ENCODE peak calls at places on chromosomes 12 and 14, in nine cellular contexts. One of them, this sample, is unnamed.
A peak's percentile ranks its signal among the peaks of the same experiment; 100 is the strongest.

GRCh38 chr14:70886421-70887206 is 20.6 kb upstream of the PCNX1 start:
- ATAC-seq in stimulated activated naive CD8-positive, alpha-beta T cell treated with anti-CD3 and anti-CD28 coated beads, Interleukin-15, Interleukin-2, amounts not matched to agents 100 U/mL and 50 U/mL, for 24 hours: peak; percentile 56
- ATAC-seq in activated CD8-positive, alpha-beta T cell treated with anti-CD3 and anti-CD28 coated beads, Interleukin-2, amount 10 ng/mL, durations not matched to agents 7 days and 5 days: peak; percentile 74
- ATAC-seq in stimulated activated effector memory CD8-positive, alpha-beta T cell treated with anti-CD3 and anti-CD28 coated beads, Interleukin-12 subunit alpha, Interleukin-12 subunit beta, amount 100 ng/mL, for 72 hours: peak; percentile 69
- ATAC-seq in right lobe of liver: peak; percentile 38
- ATAC-seq in aorta: no peak
- ATAC-seq in left lung: no peak
- ATAC-seq in right cardiac atrium: no peak
- ATAC-seq in activated T-cell treated with anti-CD3 and anti-CD28 coated beads, Interleukin-2, amount 50 U/mL, for 4 hours: peak; percentile 23
- ATAC-seq in this sample: peak; percentile 77

GRCh38 chr14:101075025-101075800 is 171.7 kb upstream of the RTL1 start:
- ATAC-seq in activated T-cell treated with anti-CD3 and anti-CD28 coated beads, Interleukin-2, amount 50 U/mL, for 4 hours: no peak
- ATAC-seq in left lung: no peak
- ATAC-seq in activated CD8-positive, alpha-beta T cell treated with anti-CD3 and anti-CD28 coated beads, Interleukin-2, amount 10 ng/mL, durations not matched to agents 7 days and 5 days: no peak
- ATAC-seq in stimulated activated naive CD8-positive, alpha-beta T cell treated with anti-CD3 and anti-CD28 coated beads, Interleukin-15, Interleukin-2, amounts not matched to agents 100 U/mL and 50 U/mL, for 24 hours: no peak
- ATAC-seq in stimulated activated effector memory CD8-positive, alpha-beta T cell treated with anti-CD3 and anti-CD28 coated beads, Interleukin-12 subunit alpha, Interleukin-12 subunit beta, amount 100 ng/mL, for 72 hours: peak; percentile 82
- ATAC-seq in aorta: no peak
- ATAC-seq in right cardiac atrium: no peak
- ATAC-seq in right lobe of liver: no peak
- ATAC-seq in this sample: peak; percentile 66

GRCh38 chr12:27398466-27398865 is 48.1 kb upstream of the SMCO2 start:
- ATAC-seq in activated T-cell treated with anti-CD3 and anti-CD28 coated beads, Interleukin-2, amount 50 U/mL, for 4 hours: no peak
- ATAC-seq in aorta: no peak
- ATAC-seq in right lobe of liver: peak; percentile 49
- ATAC-seq in left lung: no peak
- ATAC-seq in stimulated activated naive CD8-positive, alpha-beta T cell treated with anti-CD3 and anti-CD28 coated beads, Interleukin-15, Interleukin-2, amounts not matched to agents 100 U/mL and 50 U/mL, for 24 hours: no peak
- ATAC-seq in activated CD8-positive, alpha-beta T cell treated with anti-CD3 and anti-CD28 coated beads, Interleukin-2, amount 10 ng/mL, durations not matched to agents 7 days and 5 days: no peak
- ATAC-seq in stimulated activated effector memory CD8-positive, alpha-beta T cell treated with anti-CD3 and anti-CD28 coated beads, Interleukin-12 subunit alpha, Interleukin-12 subunit beta, amount 100 ng/mL, for 72 hours: no peak
- ATAC-seq in right cardiac atrium: no peak
- ATAC-seq in this sample: no peak

GRCh38 chr12:546265-546919 is 86.7 kb downstream of the B4GALNT3 start:
- ATAC-seq in activated T-cell treated with anti-CD3 and anti-CD28 coated beads, Interleukin-2, amount 50 U/mL, for 4 hours: no peak
- ATAC-seq in left lung: peak; percentile 5
- ATAC-seq in activated CD8-positive, alpha-beta T cell treated with anti-CD3 and anti-CD28 coated beads, Interleukin-2, amount 10 ng/mL, durations not matched to agents 7 days and 5 days: no peak
- ATAC-seq in stimulated activated naive CD8-positive, alpha-beta T cell treated with anti-CD3 and anti-CD28 coated beads, Interleukin-15, Interleukin-2, amounts not matched to agents 100 U/mL and 50 U/mL, for 24 hours: no peak
- ATAC-seq in right lobe of liver: no peak
- ATAC-seq in right cardiac atrium: peak; percentile 3
- ATAC-seq in stimulated activated effector memory CD8-positive, alpha-beta T cell treated with anti-CD3 and anti-CD28 coated beads, Interleukin-12 subunit alpha, Interleukin-12 subunit beta, amount 100 ng/mL, for 72 hours: no peak
- ATAC-seq in aorta: peak; percentile 30
- ATAC-seq in this sample: no peak

GRCh38 chr12:40233741-40234367 is 9.1 kb downstream of the LRRK2 start:
- ATAC-seq in stimulated activated naive CD8-positive, alpha-beta T cell treated with anti-CD3 and anti-CD28 coated beads, Interleukin-15, Interleukin-2, amounts not matched to agents 100 U/mL and 50 U/mL, for 24 hours: no peak
- ATAC-seq in right lobe of liver: peak; percentile 72
- ATAC-seq in activated T-cell treated with anti-CD3 and anti-CD28 coated beads, Interleukin-2, amount 50 U/mL, for 4 hours: no peak
- ATAC-seq in aorta: no peak
- ATAC-seq in activated CD8-positive, alpha-beta T cell treated with anti-CD3 and anti-CD28 coated beads, Interleukin-2, amount 10 ng/mL, durations not matched to agents 7 days and 5 days: no peak
- ATAC-seq in right cardiac atrium: no peak
- ATAC-seq in left lung: peak; percentile 5
- ATAC-seq in stimulated activated effector memory CD8-positive, alpha-beta T cell treated with anti-CD3 and anti-CD28 coated beads, Interleukin-12 subunit alpha, Interleukin-12 subunit beta, amount 100 ng/mL, for 72 hours: no peak
- ATAC-seq in this sample: no peak

GRCh38 chr12:130461868-130462557 is 124.3 kb downstream of the PIWIL1 start:
- ATAC-seq in stimulated activated naive CD8-positive, alpha-beta T cell treated with anti-CD3 and anti-CD28 coated beads, Interleukin-15, Interleukin-2, amounts not matched to agents 100 U/mL and 50 U/mL, for 24 hours: no peak
- ATAC-seq in stimulated activated effector memory CD8-positive, alpha-beta T cell treated with anti-CD3 and anti-CD28 coated beads, Interleukin-12 subunit alpha, Interleukin-12 subunit beta, amount 100 ng/mL, for 72 hours: no peak
- ATAC-seq in aorta: no peak
- ATAC-seq in right lobe of liver: no peak
- ATAC-seq in left lung: no peak
- ATAC-seq in right cardiac atrium: no peak
- ATAC-seq in activated CD8-positive, alpha-beta T cell treated with anti-CD3 and anti-CD28 coated beads, Interleukin-2, amount 10 ng/mL, durations not matched to agents 7 days and 5 days: no peak
- ATAC-seq in activated T-cell treated with anti-CD3 and anti-CD28 coated beads, Interleukin-2, amount 50 U/mL, for 4 hours: no peak
- ATAC-seq in this sample: no peak

GRCh38 chr14:73290279-73290678 is 53.0 kb downstream of the PAPLN start:
- ATAC-seq in aorta: no peak
- ATAC-seq in stimulated activated naive CD8-positive, alpha-beta T cell treated with anti-CD3 and anti-CD28 coated beads, Interleukin-15, Interleukin-2, amounts not matched to agents 100 U/mL and 50 U/mL, for 24 hours: peak; percentile 95
- ATAC-seq in right cardiac atrium: no peak
- ATAC-seq in left lung: no peak
- ATAC-seq in activated CD8-positive, alpha-beta T cell treated with anti-CD3 and anti-CD28 coated beads, Interleukin-2, amount 10 ng/mL, durations not matched to agents 7 days and 5 days: no peak
- ATAC-seq in activated T-cell treated with anti-CD3 and anti-CD28 coated beads, Interleukin-2, amount 50 U/mL, for 4 hours: peak; percentile 80
- ATAC-seq in right lobe of liver: no peak
- ATAC-seq in stimulated activated effector memory CD8-positive, alpha-beta T cell treated with anti-CD3 and anti-CD28 coated beads, Interleukin-12 subunit alpha, Interleukin-12 subunit beta, amount 100 ng/mL, for 72 hours: peak; percentile 94
- ATAC-seq in this sample: peak; percentile 85

GRCh38 chr12:115632323-115632722 is 645.2 kb downstream of the MED13L start:
- ATAC-seq in right cardiac atrium: no peak
- ATAC-seq in aorta: no peak
- ATAC-seq in activated T-cell treated with anti-CD3 and anti-CD28 coated beads, Interleukin-2, amount 50 U/mL, for 4 hours: no peak
- ATAC-seq in right lobe of liver: no peak
- ATAC-seq in stimulated activated effector memory CD8-positive, alpha-beta T cell treated with anti-CD3 and anti-CD28 coated beads, Interleukin-12 subunit alpha, Interleukin-12 subunit beta, amount 100 ng/mL, for 72 hours: no peak
- ATAC-seq in activated CD8-positive, alpha-beta T cell treated with anti-CD3 and anti-CD28 coated beads, Interleukin-2, amount 10 ng/mL, durations not matched to agents 7 days and 5 days: no peak
- ATAC-seq in left lung: no peak
- ATAC-seq in stimulated activated naive CD8-positive, alpha-beta T cell treated with anti-CD3 and anti-CD28 coated beads, Interleukin-15, Interleukin-2, amounts not matched to agents 100 U/mL and 50 U/mL, for 24 hours: no peak
- ATAC-seq in this sample: no peak

GRCh38 chr12:47900480-47901129 is 4.2 kb downstream of the VDR start:
- ATAC-seq in stimulated activated naive CD8-positive, alpha-beta T cell treated with anti-CD3 and anti-CD28 coated beads, Interleukin-15, Interleukin-2, amounts not matched to agents 100 U/mL and 50 U/mL, for 24 hours: no peak
- ATAC-seq in right cardiac atrium: no peak
- ATAC-seq in aorta: no peak
- ATAC-seq in activated T-cell treated with anti-CD3 and anti-CD28 coated beads, Interleukin-2, amount 50 U/mL, for 4 hours: no peak
- ATAC-seq in left lung: peak; percentile 28
- ATAC-seq in right lobe of liver: peak; percentile 20
- ATAC-seq in activated CD8-positive, alpha-beta T cell treated with anti-CD3 and anti-CD28 coated beads, Interleukin-2, amount 10 ng/mL, durations not matched to agents 7 days and 5 days: no peak
- ATAC-seq in stimulated activated effector memory CD8-positive, alpha-beta T cell treated with anti-CD3 and anti-CD28 coated beads, Interleukin-12 subunit alpha, Interleukin-12 subunit beta, amount 100 ng/mL, for 72 hours: no peak
- ATAC-seq in this sample: peak; percentile 29

GRCh38 chr12:50102648-50103309 is 1.0 kb upstream of the GPD1 start:
- ATAC-seq in activated T-cell treated with anti-CD3 and anti-CD28 coated beads, Interleukin-2, amount 50 U/mL, for 4 hours: no peak
- ATAC-seq in right cardiac atrium: no peak
- ATAC-seq in activated CD8-positive, alpha-beta T cell treated with anti-CD3 and anti-CD28 coated beads, Interleukin-2, amount 10 ng/mL, durations not matched to agents 7 days and 5 days: no peak
- ATAC-seq in left lung: no peak
- ATAC-seq in stimulated activated naive CD8-positive, alpha-beta T cell treated with anti-CD3 and anti-CD28 coated beads, Interleukin-15, Interleukin-2, amounts not matched to agents 100 U/mL and 50 U/mL, for 24 hours: no peak
- ATAC-seq in right lobe of liver: peak; percentile 84
- ATAC-seq in aorta: no peak
- ATAC-seq in stimulated activated effector memory CD8-positive, alpha-beta T cell treated with anti-CD3 and anti-CD28 coated beads, Interleukin-12 subunit alpha, Interleukin-12 subunit beta, amount 100 ng/mL, for 72 hours: no peak
- ATAC-seq in this sample: peak; percentile 71

GRCh38 chr14:102590667-102591099 is 1.8 kb upstream of the RCOR1 start:
- ATAC-seq in stimulated activated naive CD8-positive, alpha-beta T cell treated with anti-CD3 and anti-CD28 coated beads, Interleukin-15, Interleukin-2, amounts not matched to agents 100 U/mL and 50 U/mL, for 24 hours: no peak
- ATAC-seq in stimulated activated effector memory CD8-positive, alpha-beta T cell treated with anti-CD3 and anti-CD28 coated beads, Interleukin-12 subunit alpha, Interleukin-12 subunit beta, amount 100 ng/mL, for 72 hours: no peak
- ATAC-seq in left lung: peak; percentile 1
- ATAC-seq in right lobe of liver: no peak
- ATAC-seq in right cardiac atrium: no peak
- ATAC-seq in activated CD8-positive, alpha-beta T cell treated with anti-CD3 and anti-CD28 coated beads, Interleukin-2, amount 10 ng/mL, durations not matched to agents 7 days and 5 days: no peak
- ATAC-seq in aorta: no peak
- ATAC-seq in activated T-cell treated with anti-CD3 and anti-CD28 coated beads, Interleukin-2, amount 50 U/mL, for 4 hours: no peak
- ATAC-seq in this sample: no peak

GRCh38 chr14:31137214-31137889 is 70.2 kb downstream of the HECTD1 start:
- ATAC-seq in aorta: no peak
- ATAC-seq in right cardiac atrium: no peak
- ATAC-seq in right lobe of liver: no peak
- ATAC-seq in left lung: no peak
- ATAC-seq in activated CD8-positive, alpha-beta T cell treated with anti-CD3 and anti-CD28 coated beads, Interleukin-2, amount 10 ng/mL, durations not matched to agents 7 days and 5 days: no peak
- ATAC-seq in activated T-cell treated with anti-CD3 and anti-CD28 coated beads, Interleukin-2, amount 50 U/mL, for 4 hours: no peak
- ATAC-seq in stimulated activated effector memory CD8-positive, alpha-beta T cell treated with anti-CD3 and anti-CD28 coated beads, Interleukin-12 subunit alpha, Interleukin-12 subunit beta, amount 100 ng/mL, for 72 hours: no peak
- ATAC-seq in stimulated activated naive CD8-positive, alpha-beta T cell treated with anti-CD3 and anti-CD28 coated beads, Interleukin-15, Interleukin-2, amounts not matched to agents 100 U/mL and 50 U/mL, for 24 hours: no peak
- ATAC-seq in this sample: no peak

GRCh38 chr14:24398298-24398942 is 383 bp upstream of the NYNRIN start:
- ATAC-seq in aorta: peak; percentile 53
- ATAC-seq in stimulated activated effector memory CD8-positive, alpha-beta T cell treated with anti-CD3 and anti-CD28 coated beads, Interleukin-12 subunit alpha, Interleukin-12 subunit beta, amount 100 ng/mL, for 72 hours: no peak
- ATAC-seq in right cardiac atrium: peak; percentile 84
- ATAC-seq in stimulated activated naive CD8-positive, alpha-beta T cell treated with anti-CD3 and anti-CD28 coated beads, Interleukin-15, Interleukin-2, amounts not matched to agents 100 U/mL and 50 U/mL, for 24 hours: no peak
- ATAC-seq in left lung: peak; percentile 27
- ATAC-seq in activated CD8-positive, alpha-beta T cell treated with anti-CD3 and anti-CD28 coated beads, Interleukin-2, amount 10 ng/mL, durations not matched to agents 7 days and 5 days: no peak
- ATAC-seq in right lobe of liver: peak; percentile 38
- ATAC-seq in activated T-cell treated with anti-CD3 and anti-CD28 coated beads, Interleukin-2, amount 50 U/mL, for 4 hours: no peak
- ATAC-seq in this sample: no peak

GRCh38 chr12:69666798-69667197 is 32.3 kb downstream of the BEST3 start:
- ATAC-seq in stimulated activated naive CD8-positive, alpha-beta T cell treated with anti-CD3 and anti-CD28 coated beads, Interleukin-15, Interleukin-2, amounts not matched to agents 100 U/mL and 50 U/mL, for 24 hours: no peak
- ATAC-seq in stimulated activated effector memory CD8-positive, alpha-beta T cell treated with anti-CD3 and anti-CD28 coated beads, Interleukin-12 subunit alpha, Interleukin-12 subunit beta, amount 100 ng/mL, for 72 hours: no peak
- ATAC-seq in activated CD8-positive, alpha-beta T cell treated with anti-CD3 and anti-CD28 coated beads, Interleukin-2, amount 10 ng/mL, durations not matched to agents 7 days and 5 days: no peak
- ATAC-seq in right cardiac atrium: no peak
- ATAC-seq in aorta: no peak
- ATAC-seq in right lobe of liver: no peak
- ATAC-seq in activated T-cell treated with anti-CD3 and anti-CD28 coated beads, Interleukin-2, amount 50 U/mL, for 4 hours: no peak
- ATAC-seq in left lung: no peak
- ATAC-seq in this sample: no peak

GRCh38 chr12:54033106-54033979 is 493 bp downstream of the HOXC5 start:
- ATAC-seq in right cardiac atrium: peak; percentile 12
- ATAC-seq in right lobe of liver: no peak
- ATAC-seq in stimulated activated naive CD8-positive, alpha-beta T cell treated with anti-CD3 and anti-CD28 coated beads, Interleukin-15, Interleukin-2, amounts not matched to agents 100 U/mL and 50 U/mL, for 24 hours: no peak
- ATAC-seq in stimulated activated effector memory CD8-positive, alpha-beta T cell treated with anti-CD3 and anti-CD28 coated beads, Interleukin-12 subunit alpha, Interleukin-12 subunit beta, amount 100 ng/mL, for 72 hours: peak; percentile 50
- ATAC-seq in activated CD8-positive, alpha-beta T cell treated with anti-CD3 and anti-CD28 coated beads, Interleukin-2, amount 10 ng/mL, durations not matched to agents 7 days and 5 days: peak; percentile 42
- ATAC-seq in left lung: peak; percentile 36
- ATAC-seq in activated T-cell treated with anti-CD3 and anti-CD28 coated beads, Interleukin-2, amount 50 U/mL, for 4 hours: peak; percentile 36
- ATAC-seq in aorta: peak; percentile 34
- ATAC-seq in this sample: no peak

GRCh38 chr12:124622326-124622725 is 54.9 kb upstream of the NCOR2 start:
- ATAC-seq in right cardiac atrium: no peak
- ATAC-seq in activated T-cell treated with anti-CD3 and anti-CD28 coated beads, Interleukin-2, amount 50 U/mL, for 4 hours: no peak
- ATAC-seq in stimulated activated effector memory CD8-positive, alpha-beta T cell treated with anti-CD3 and anti-CD28 coated beads, Interleukin-12 subunit alpha, Interleukin-12 subunit beta, amount 100 ng/mL, for 72 hours: no peak
- ATAC-seq in right lobe of liver: no peak
- ATAC-seq in left lung: no peak
- ATAC-seq in activated CD8-positive, alpha-beta T cell treated with anti-CD3 and anti-CD28 coated beads, Interleukin-2, amount 10 ng/mL, durations not matched to agents 7 days and 5 days: no peak
- ATAC-seq in aorta: no peak
- ATAC-seq in stimulated activated naive CD8-positive, alpha-beta T cell treated with anti-CD3 and anti-CD28 coated beads, Interleukin-15, Interleukin-2, amounts not matched to agents 100 U/mL and 50 U/mL, for 24 hours: no peak
- ATAC-seq in this sample: no peak

GRCh38 chr14:81427348-81428058 is 27.4 kb upstream of the STON2 start:
- ATAC-seq in aorta: peak; percentile 35
- ATAC-seq in right lobe of liver: peak; percentile 52
- ATAC-seq in left lung: peak; percentile 40
- ATAC-seq in stimulated activated naive CD8-positive, alpha-beta T cell treated with anti-CD3 and anti-CD28 coated beads, Interleukin-15, Interleukin-2, amounts not matched to agents 100 U/mL and 50 U/mL, for 24 hours: no peak
- ATAC-seq in stimulated activated effector memory CD8-positive, alpha-beta T cell treated with anti-CD3 and anti-CD28 coated beads, Interleukin-12 subunit alpha, Interleukin-12 subunit beta, amount 100 ng/mL, for 72 hours: no peak
- ATAC-seq in right cardiac atrium: peak; percentile 64
- ATAC-seq in activated T-cell treated with anti-CD3 and anti-CD28 coated beads, Interleukin-2, amount 50 U/mL, for 4 hours: no peak
- ATAC-seq in activated CD8-positive, alpha-beta T cell treated with anti-CD3 and anti-CD28 coated beads, Interleukin-2, amount 10 ng/mL, durations not matched to agents 7 days and 5 days: no peak
- ATAC-seq in this sample: no peak

GRCh38 chr12:11704094-11704493 is 54.6 kb downstream of the ETV6 start:
- ATAC-seq in aorta: no peak
- ATAC-seq in right cardiac atrium: no peak
- ATAC-seq in stimulated activated naive CD8-positive, alpha-beta T cell treated with anti-CD3 and anti-CD28 coated beads, Interleukin-15, Interleukin-2, amounts not matched to agents 100 U/mL and 50 U/mL, for 24 hours: no peak
- ATAC-seq in activated T-cell treated with anti-CD3 and anti-CD28 coated beads, Interleukin-2, amount 50 U/mL, for 4 hours: no peak
- ATAC-seq in left lung: no peak
- ATAC-seq in stimulated activated effector memory CD8-positive, alpha-beta T cell treated with anti-CD3 and anti-CD28 coated beads, Interleukin-12 subunit alpha, Interleukin-12 subunit beta, amount 100 ng/mL, for 72 hours: no peak
- ATAC-seq in activated CD8-positive, alpha-beta T cell treated with anti-CD3 and anti-CD28 coated beads, Interleukin-2, amount 10 ng/mL, durations not matched to agents 7 days and 5 days: no peak
- ATAC-seq in right lobe of liver: no peak
- ATAC-seq in this sample: no peak

GRCh38 chr12:103769240-103769945 is 71.6 kb downstream of the NT5DC3 start:
- ATAC-seq in left lung: no peak
- ATAC-seq in stimulated activated naive CD8-positive, alpha-beta T cell treated with anti-CD3 and anti-CD28 coated beads, Interleukin-15, Interleukin-2, amounts not matched to agents 100 U/mL and 50 U/mL, for 24 hours: no peak
- ATAC-seq in right cardiac atrium: no peak
- ATAC-seq in activated CD8-positive, alpha-beta T cell treated with anti-CD3 and anti-CD28 coated beads, Interleukin-2, amount 10 ng/mL, durations not matched to agents 7 days and 5 days: no peak
- ATAC-seq in activated T-cell treated with anti-CD3 and anti-CD28 coated beads, Interleukin-2, amount 50 U/mL, for 4 hours: no peak
- ATAC-seq in stimulated activated effector memory CD8-positive, alpha-beta T cell treated with anti-CD3 and anti-CD28 coated beads, Interleukin-12 subunit alpha, Interleukin-12 subunit beta, amount 100 ng/mL, for 72 hours: no peak
- ATAC-seq in aorta: no peak
- ATAC-seq in right lobe of liver: no peak
- ATAC-seq in this sample: no peak

GRCh38 chr12:92324849-92325500 is 179.3 kb upstream of the BTG1 start:
- ATAC-seq in right cardiac atrium: no peak
- ATAC-seq in stimulated activated effector memory CD8-positive, alpha-beta T cell treated with anti-CD3 and anti-CD28 coated beads, Interleukin-12 subunit alpha, Interleukin-12 subunit beta, amount 100 ng/mL, for 72 hours: no peak
- ATAC-seq in right lobe of liver: no peak
- ATAC-seq in stimulated activated naive CD8-positive, alpha-beta T cell treated with anti-CD3 and anti-CD28 coated beads, Interleukin-15, Interleukin-2, amounts not matched to agents 100 U/mL and 50 U/mL, for 24 hours: no peak
- ATAC-seq in activated CD8-positive, alpha-beta T cell treated with anti-CD3 and anti-CD28 coated beads, Interleukin-2, amount 10 ng/mL, durations not matched to agents 7 days and 5 days: no peak
- ATAC-seq in left lung: no peak
- ATAC-seq in activated T-cell treated with anti-CD3 and anti-CD28 coated beads, Interleukin-2, amount 50 U/mL, for 4 hours: no peak
- ATAC-seq in aorta: no peak
- ATAC-seq in this sample: no peak

GRCh38 chr14:99961826-99962518 is 103.2 kb upstream of the EVL start:
- ATAC-seq in right cardiac atrium: no peak
- ATAC-seq in activated CD8-positive, alpha-beta T cell treated with anti-CD3 and anti-CD28 coated beads, Interleukin-2, amount 10 ng/mL, durations not matched to agents 7 days and 5 days: no peak
- ATAC-seq in right lobe of liver: no peak
- ATAC-seq in aorta: no peak
- ATAC-seq in left lung: no peak
- ATAC-seq in activated T-cell treated with anti-CD3 and anti-CD28 coated beads, Interleukin-2, amount 50 U/mL, for 4 hours: no peak
- ATAC-seq in stimulated activated effector memory CD8-positive, alpha-beta T cell treated with anti-CD3 and anti-CD28 coated beads, Interleukin-12 subunit alpha, Interleukin-12 subunit beta, amount 100 ng/mL, for 72 hours: no peak
- ATAC-seq in stimulated activated naive CD8-positive, alpha-beta T cell treated with anti-CD3 and anti-CD28 coated beads, Interleukin-15, Interleukin-2, amounts not matched to agents 100 U/mL and 50 U/mL, for 24 hours: no peak
- ATAC-seq in this sample: no peak

GRCh38 chr12:8590842-8591545 is 21.7 kb downstream of the AICDA start:
- ATAC-seq in right lobe of liver: peak; percentile 63
- ATAC-seq in stimulated activated naive CD8-positive, alpha-beta T cell treated with anti-CD3 and anti-CD28 coated beads, Interleukin-15, Interleukin-2, amounts not matched to agents 100 U/mL and 50 U/mL, for 24 hours: peak; percentile 90
- ATAC-seq in right cardiac atrium: no peak
- ATAC-seq in activated T-cell treated with anti-CD3 and anti-CD28 coated beads, Interleukin-2, amount 50 U/mL, for 4 hours: peak; percentile 69
- ATAC-seq in aorta: peak; percentile 44
- ATAC-seq in left lung: peak; percentile 81
- ATAC-seq in stimulated activated effector memory CD8-positive, alpha-beta T cell treated with anti-CD3 and anti-CD28 coated beads, Interleukin-12 subunit alpha, Interleukin-12 subunit beta, amount 100 ng/mL, for 72 hours: peak; percentile 84
- ATAC-seq in activated CD8-positive, alpha-beta T cell treated with anti-CD3 and anti-CD28 coated beads, Interleukin-2, amount 10 ng/mL, durations not matched to agents 7 days and 5 days: peak; percentile 57
- ATAC-seq in this sample: peak; percentile 91

This sample was measured in stimulated activated memory B cell treated with anti-CD40 and anti-IgM and Interleukin-4, amounts not matched to agents 10 μg/mL and 1 μg/mL and 100 μg/mL, for 72 hours.